ENCODE peak calls at places on chromosome 13, in four cellular contexts. U is GM20000, H is lower leg skin, D is epithelial cell of proximal tubule. F is an unnamed sample.

GRCh38 chr13:42307461-42307860 is 35.5 kb downstream of the AKAP11 start:
- DNase-seq in U (no peak), D (no peak), H (no peak), F (no peak)

GRCh38 chr13:40206241-40207109 is 460.0 kb downstream of the FOXO1 start:
- DNase-seq in U (peak), H (no peak), D (peak), F (peak)

GRCh38 chr13:113307491-113307890 is 10.5 kb downstream of the LAMP1 start:
- DNase-seq in H (no peak), U (no peak), D (no peak), F (no peak)

GRCh38 chr13:109655206-109655600 is 131.2 kb downstream of the IRS2 start:
- DNase-seq in D (no peak), U (no peak), H (no peak), F (no peak)

GRCh38 chr13:20190481-20191310 is 2.0 kb downstream of the GJB2 start:
- DNase-seq in H (no peak), U (no peak), D (no peak), F (peak)

GRCh38 chr13:112483299-112483698 is 104.7 kb downstream of the TUBGCP3 start:
- DNase-seq in D (no peak), H (no peak), U (no peak), F (no peak)

GRCh38 chr13:99227331-99227900 is 26.8 kb downstream of the UBAC2 start:
- DNase-seq in D (no peak), H (no peak), U (no peak), F (no peak)

GRCh38 chr13:72072223-72072622 is 205.2 kb upstream of the DACH1 start:
- DNase-seq in H (no peak), D (no peak), U (no peak), F (no peak)

GRCh38 chr13:65597839-65598818 is 1632.0 kb downstream of the PCDH9 start:
- DNase-seq in D (no peak), H (no peak), U (no peak), F (peak)

GRCh38 chr13:51636349-51636890 is 52.2 kb downstream of the WDFY2 start:
- DNase-seq in U (no peak), D (no peak), H (no peak), F (no peak)

GRCh38 chr13:113653264-113654174 is 4.5 kb downstream of the ATP4B start:
- DNase-seq in D (no peak), U (no peak), H (peak), F (peak)

GRCh38 chr13:114268344-114269280 is 12.8 kb upstream of the UPF3A start:
- DNase-seq in H (no peak), U (no peak), D (no peak), F (no peak)

GRCh38 chr13:72637561-72637960 is 89.9 kb downstream of the MZT1 start:
- DNase-seq in U (no peak), D (no peak), H (no peak), F (no peak)

GRCh38 chr13:75760182-75760981 is 124.3 kb downstream of the LMO7 start:
- DNase-seq in D (no peak), U (peak), H (no peak), F (peak)

GRCh38 chr13:35139591-35139990 is 197.5 kb downstream of the NBEA start:
- DNase-seq in U (no peak), D (no peak), H (no peak), F (peak)

GRCh38 chr13:43584711-43585110 is 202.1 kb downstream of the ENOX1 start:
- DNase-seq in H (no peak), U (no peak), D (no peak), F (no peak)

GRCh38 chr13:97222934-97223710 is 989 bp downstream of the MBNL2 start:
- DNase-seq in U (no peak), D (peak), H (no peak), F (no peak)

GRCh38 chr13:46289260-46289955 is 77.7 kb downstream of the LRRC63 start:
- DNase-seq in H (no peak), D (no peak), U (no peak), F (no peak)
- TF ChIP-seq CTCF in H (no peak), D (no peak), U (no peak), F (no peak)

DNA sequence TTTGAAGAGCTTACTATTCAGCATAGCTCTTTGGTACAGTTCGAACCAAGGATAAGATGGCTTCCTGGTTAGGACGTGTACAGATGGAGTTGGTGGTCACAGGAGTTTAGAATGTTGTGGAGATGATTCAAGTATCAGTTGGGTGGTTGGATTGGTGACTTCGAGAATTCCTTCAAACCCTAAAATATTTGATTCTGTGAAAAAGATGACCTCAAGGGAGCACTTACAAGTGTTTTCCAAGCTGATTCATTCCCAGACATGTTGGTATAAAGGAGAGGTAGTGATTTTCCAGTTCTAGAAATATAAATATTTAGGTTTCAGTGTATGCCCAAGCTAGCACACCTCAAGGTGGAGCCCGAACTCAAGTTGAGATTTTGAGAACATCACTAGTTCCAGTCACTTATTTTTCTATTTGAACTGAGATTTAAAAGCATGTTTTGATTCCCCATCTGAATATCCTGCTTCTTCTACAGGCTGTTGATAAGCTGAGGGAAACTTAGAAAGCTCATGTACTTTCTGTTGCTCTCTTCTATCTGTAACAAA is 306.1 kb downstream of the DCT start:
- DNase-seq in D (no peak), U (no peak), H (no peak), F (no peak)
- TF ChIP-seq CTCF in D (no peak), U (no peak), H (no peak), F (peak)

GRCh38 chr13:60990032-60990733 is 425.5 kb downstream of the PCDH20 start:
- DNase-seq in H (no peak), D (no peak), U (no peak), F (peak)
- TF ChIP-seq CTCF in H (no peak), D (no peak), U (no peak), F (peak)

DNA sequence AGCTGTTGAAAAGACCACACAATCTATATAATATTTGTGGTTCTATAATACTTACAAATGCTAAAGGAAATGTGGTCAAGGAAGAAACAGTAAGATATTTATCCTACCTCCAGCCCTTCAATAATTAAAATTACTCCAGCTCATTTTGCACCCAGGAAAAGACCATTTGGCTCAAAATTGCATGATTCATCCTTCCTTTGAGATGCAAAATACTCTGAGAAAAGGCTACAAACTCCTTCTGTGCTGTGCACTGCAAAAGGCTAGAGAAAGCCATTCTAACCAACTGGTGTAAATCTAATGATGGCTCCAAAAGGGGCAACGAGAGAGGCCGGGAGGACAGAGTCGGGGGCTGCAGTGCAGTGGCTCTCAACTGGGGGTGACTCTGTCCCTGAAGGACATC is 32.7 kb downstream of the SLC7A1 start:
- DNase-seq in D (no peak), H (no peak), U (no peak), F (no peak)
- TF ChIP-seq CTCF in D (no peak), H (no peak), U (no peak), F (no peak)

GRCh38 chr13:26376430-26376829 is 122.5 kb downstream of the CDK8 start:
- DNase-seq in D (no peak), U (no peak), H (no peak), F (no peak)

GRCh38 chr13:26380930-26381329 is 127.0 kb downstream of the CDK8 start:
- DNase-seq in D (no peak), H (no peak), U (no peak), F (no peak)

GRCh38 chr13:26378116-26378515 is 124.2 kb downstream of the CDK8 start:
- DNase-seq in U (no peak), H (no peak), D (no peak), F (no peak)

GRCh38 chr13:26379831-26380230 is 125.9 kb downstream of the CDK8 start:
- DNase-seq in H (no peak), D (no peak), U (no peak), F (no peak)

GRCh38 chr13:26377038-26377437 is 123.1 kb downstream of the CDK8 start:
- DNase-seq in U (no peak), H (no peak), D (no peak), F (peak)
- TF ChIP-seq CTCF in U (no peak), H (no peak), D (peak), F (peak)

DNA sequence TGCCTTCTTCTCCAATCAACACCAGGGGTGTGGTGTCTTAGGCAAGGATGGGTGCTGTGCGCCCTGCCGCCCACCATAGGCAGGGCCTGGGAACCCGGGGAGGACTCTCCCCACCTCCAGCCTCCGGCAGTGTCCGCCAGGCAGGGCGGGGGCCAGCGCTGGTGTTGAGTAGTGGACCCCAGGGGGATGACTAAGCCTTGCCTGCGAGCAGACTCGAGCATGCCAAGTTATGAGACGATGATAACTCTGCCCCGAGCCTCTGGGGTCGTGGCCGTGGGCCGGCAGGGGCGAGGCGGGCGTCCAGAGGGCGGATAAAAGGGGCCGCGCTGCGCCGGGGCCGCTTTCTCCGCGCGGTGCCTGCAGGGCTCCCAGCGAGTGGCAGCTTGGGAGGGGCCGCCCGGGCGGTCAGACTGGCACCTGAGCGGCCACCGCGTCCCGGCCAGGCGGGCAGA is at the start of gene MEDAG:
- DNase-seq in U (no peak), H (peak), D (no peak), F (no peak)
- TF ChIP-seq CTCF in U (no peak), H (no peak), D (no peak), F (no peak)

GRCh38 chr13:101917833-101918755 is 465.6 kb downstream of the ITGBL1 start:
- DNase-seq in D (no peak), H (no peak), U (peak), F (no peak)
- TF ChIP-seq CTCF in D (no peak), H (no peak), U (no peak), F (no peak)

DNA sequence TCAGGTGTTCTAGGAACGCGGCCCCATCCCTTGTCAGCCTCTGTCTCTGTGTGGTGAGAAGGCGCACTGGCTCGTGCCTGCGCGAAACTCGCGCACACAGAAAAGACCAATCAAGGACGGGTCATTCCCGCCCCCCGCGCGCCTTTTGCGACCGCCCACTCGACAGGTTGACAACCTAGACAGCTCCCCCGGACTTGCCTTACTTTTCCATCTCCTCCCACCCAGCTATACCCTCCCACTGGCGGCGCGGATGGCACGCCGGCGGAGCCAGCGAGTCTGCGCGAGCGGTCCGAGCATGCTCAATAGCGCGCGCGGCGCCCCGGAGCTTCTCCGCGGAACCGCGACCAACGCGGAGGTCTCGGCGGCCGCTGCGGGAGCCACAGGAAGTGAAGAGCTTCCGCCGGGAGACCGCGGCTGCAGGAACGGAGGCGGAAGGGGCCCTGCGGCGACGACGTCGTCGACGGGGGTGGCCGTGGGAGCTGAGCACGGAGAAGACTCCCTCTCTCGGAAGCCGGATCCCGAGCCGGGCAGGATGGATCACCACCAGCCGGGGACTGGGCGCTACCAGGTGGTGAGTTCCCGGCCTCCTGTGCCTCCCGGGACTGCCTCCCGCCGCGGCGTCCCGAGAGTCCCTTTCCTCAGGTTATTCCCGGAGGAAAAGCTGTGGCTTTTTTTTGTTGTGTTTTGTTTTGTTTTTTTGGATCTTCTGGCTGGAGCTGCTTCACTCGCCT is at the start of gene NDFIP2:
- DNase-seq in D (no peak), U (peak), H (peak), F (peak)
- TF ChIP-seq CTCF in D (no peak), U (no peak), H (no peak), F (no peak)

DNA sequence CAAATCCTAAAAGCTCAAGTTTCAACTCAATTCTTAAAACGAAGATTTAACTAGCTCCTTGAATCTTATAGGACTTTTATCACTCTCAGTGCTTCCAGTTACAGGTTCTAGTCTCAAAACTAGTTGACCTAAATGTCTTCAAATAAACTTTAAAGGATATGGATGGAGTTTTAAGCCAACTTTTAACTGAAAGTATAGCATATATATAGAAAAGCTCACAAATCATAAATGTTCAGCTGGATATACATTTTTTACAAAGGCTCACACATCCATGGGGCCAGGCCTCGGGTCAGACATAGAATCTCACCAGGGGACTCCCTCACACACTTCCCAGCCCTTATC is 47.1 kb upstream of the ARHGEF7 start:
- DNase-seq in U (no peak), H (no peak), D (no peak), F (no peak)
- TF ChIP-seq CTCF in U (no peak), H (no peak), D (no peak), F (no peak)

DNA sequence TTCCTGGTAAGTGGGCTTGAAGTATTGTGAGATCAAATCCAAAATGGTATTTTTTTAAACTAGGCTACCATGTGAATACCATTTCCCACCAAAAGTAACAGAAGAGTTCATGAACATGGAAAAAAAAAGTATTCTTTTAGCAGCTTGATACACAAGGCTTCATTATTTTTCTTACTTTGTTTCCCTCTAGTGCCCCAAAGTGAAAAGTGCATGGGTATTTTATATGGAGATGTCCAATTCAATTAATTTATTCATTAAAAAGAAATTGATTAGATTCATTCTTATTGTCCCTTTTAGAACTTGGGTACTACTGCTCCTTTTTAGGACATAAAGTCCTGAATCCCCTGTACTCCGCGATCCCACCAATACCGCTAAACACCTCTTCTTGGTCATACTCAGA is 28.6 kb upstream of the SCEL start:
- DNase-seq in D (no peak), U (no peak), H (no peak), F (peak)
- TF ChIP-seq CTCF in D (peak), U (no peak), H (no peak), F (peak)

F was measured in MCF 10A.